ENCODE peak calls at places on chromosomes 2 and 18, in seven cellular contexts. R is HT1080, Q is frontal cortex, A is ELR, H is PC-3, E is renal cortical epithelial cell, W is COR-L47. F is an unnamed sample.

GRCh38 chr18:30150466-30151019 is 892.0 kb downstream of the DSC3 start:
- DNase-seq in A (no peak), H (no peak), Q (no peak), R (no peak), E (no peak), W (no peak), F (no peak)

GRCh38 chr2:218405365-218406208 is 5.9 kb downstream of the CTDSP1 start:
- DNase-seq in H (no peak), Q (no peak), A (no peak), E (no peak), W (no peak), R (no peak), F (no peak)

GRCh38 chr2:221629478-221629877 is 57.4 kb upstream of the EPHA4 start:
- DNase-seq in Q (no peak), A (peak; percentile 76), W (no peak), E (peak; percentile 88), H (peak; percentile 67), R (peak; percentile 87), F (no peak)

GRCh38 chr2:110099471-110100225 is 16.0 kb downstream of the MALL start:
- DNase-seq in H (no peak), W (no peak), E (no peak), Q (no peak), A (no peak), R (no peak), F (no peak)

GRCh38 chr2:164069542-164069941 is 333.7 kb upstream of the FIGN start:
- DNase-seq in A (no peak), E (no peak), W (peak; percentile 4), H (no peak), Q (no peak), R (no peak), F (no peak)

GRCh38 chr2:238146884-238147544 is 8.5 kb downstream of the KLHL30 start:
- DNase-seq in W (no peak), Q (no peak), E (peak; percentile 64), H (no peak), R (no peak), A (no peak), F (no peak)

GRCh38 chr18:79447703-79448367 is 52.1 kb downstream of the NFATC1 start:
- DNase-seq in Q (no peak), H (peak; percentile 45), W (no peak), A (no peak), E (no peak), R (no peak), F (no peak)

GRCh38 chr18:46067431-46068007 is 4.5 kb downstream of the PSTPIP2 start:
- DNase-seq in E (peak; percentile 71), R (peak; percentile 24), A (peak; percentile 18), H (peak; percentile 15), Q (no peak), W (no peak), F (no peak)

GRCh38 chr2:218902427-218902826 is 21.8 kb downstream of the WNT10A start:
- DNase-seq in H (no peak), A (no peak), Q (no peak), R (no peak), W (no peak), E (no peak), F (no peak)

GRCh38 chr2:136254681-136255080 is 136.7 kb upstream of the CXCR4 start:
- DNase-seq in W (no peak), H (no peak), A (no peak), Q (no peak), E (no peak), R (no peak), F (no peak)

GRCh38 chr2:189393440-189394111 is 47.7 kb upstream of the WDR75 start:
- DNase-seq in Q (no peak), W (no peak), R (peak; percentile 92), A (peak; percentile 98), E (peak; percentile 99), H (peak; percentile 94), F (no peak)

GRCh38 chr2:240619506-240620148 is 5.7 kb upstream of the GPR35 start:
- DNase-seq in Q (no peak), A (peak; percentile 6), E (no peak), R (no peak), H (no peak), W (no peak), F (no peak)